ENCODE peak calls at places on chromosome 2, in seven cellular contexts. U, O, R, K, Z, F and D are unnamed samples. For H3K27me3, the result is how much of the 10 kb centered on the place peaks cover.

GRCh38 chr2:51243892-51244570 is 212.1 kb upstream of the NRXN1 start:
- DNase-seq in O (no peak), R (no peak), Z (no peak), U (no peak), F (no peak), K (no peak), D (no peak)

GRCh38 chr2:157837851-157838441 is 38.2 kb downstream of the ACVR1 start:
- DNase-seq in F (no peak), Z (peak), K (no peak), O (no peak), R (peak), U (no peak), D (no peak)

GRCh38 chr2:235230809-235231601 is 262.8 kb upstream of the AGAP1 start:
- DNase-seq in K (no peak), F (no peak), O (no peak), R (peak), U (no peak), Z (no peak), D (no peak)

GRCh38 chr2:150143087-150143536 is 344.4 kb downstream of the RND3 start:
- DNase-seq in O (no peak), Z (no peak), R (peak), F (no peak), U (no peak), K (no peak), D (peak)

GRCh38 chr2:230578106-230578505 is 134.5 kb upstream of the CAB39 start:
- DNase-seq in U (no peak), F (no peak), Z (no peak), K (no peak), O (no peak), R (no peak), D (no peak)

GRCh38 chr2:158745067-158745865 is 49.9 kb upstream of the DAPL1 start:
- DNase-seq in Z (peak), U (no peak), K (peak), R (peak), O (peak), F (no peak), D (no peak)

GRCh38 chr2:158297606-158298005 is 158.9 kb downstream of the CCDC148 start:
- DNase-seq in O (no peak), Z (no peak), K (no peak), R (peak), U (no peak), F (no peak), D (peak)

GRCh38 chr2:45705233-45705632 is 53.8 kb downstream of the PRKCE start:
- DNase-seq in U (no peak), F (no peak), R (no peak), O (no peak), K (no peak), Z (no peak), D (no peak)

GRCh38 chr2:55827855-55828254 is 95.7 kb downstream of the EFEMP1 start:
- DNase-seq in K (no peak), F (no peak), U (no peak), Z (no peak), O (no peak), R (no peak), D (no peak)

GRCh38 chr2:188607501-188607900 is 315.8 kb downstream of the GULP1 start:
- DNase-seq in K (no peak), R (peak), F (no peak), O (no peak), Z (no peak), U (no peak), D (no peak)

GRCh38 chr2:30566675-30567074 is 119.6 kb downstream of the LCLAT1 start:
- DNase-seq in K (no peak), U (no peak), Z (no peak), F (no peak), O (no peak), R (no peak), D (no peak)

GRCh38 chr2:206708286-206708685 is 9.9 kb downstream of the DYTN start:
- DNase-seq in U (no peak), R (no peak), Z (no peak), K (no peak), O (no peak), F (no peak), D (no peak)

GRCh38 chr2:133977385-133977784 is 276.5 kb upstream of the MGAT5 start:
- DNase-seq in O (no peak), F (no peak), K (no peak), Z (no peak), U (no peak), R (no peak), D (no peak)

GRCh38 chr2:164145093-164145987 is 409.5 kb upstream of the FIGN start:
- DNase-seq in R (peak), Z (no peak), K (peak), F (no peak), O (no peak), U (no peak), D (peak)

GRCh38 chr2:128580988-128581848 is 262.6 kb upstream of the HS6ST1 start:
- DNase-seq in U (no peak), O (no peak), F (no peak), R (no peak), Z (no peak), K (no peak), D (no peak)

GRCh38 chr2:134401789-134402188 is 147.9 kb downstream of the MGAT5 start:
- DNase-seq in O (no peak), R (no peak), Z (no peak), K (no peak), F (no peak), U (no peak), D (no peak)

GRCh38 chr2:111106720-111107119 is 14.0 kb upstream of the BCL2L11 start:
- DNase-seq in Z (no peak), F (no peak), U (no peak), O (no peak), R (no peak), K (no peak), D (no peak)

GRCh38 chr2:219452361-219453317 is 18.0 kb downstream of the SPEG start:
- DNase-seq in K (peak), F (peak), R (peak), Z (peak), O (no peak), U (no peak), D (peak)

GRCh38 chr2:169961911-169962310 is 134.7 kb downstream of the UBR3 start:
- DNase-seq in Z (no peak), R (peak), U (no peak), O (no peak), K (peak), F (peak), D (peak)

GRCh38 chr2:10352361-10352760 is 49.7 kb downstream of the HPCAL1 start:
- DNase-seq in K (no peak), Z (no peak), R (no peak), F (no peak), O (no peak), U (no peak), D (peak)

GRCh38 chr2:47075361-47076125 is 79.6 kb downstream of the STPG4 start:
- DNase-seq in O (no peak), Z (no peak), R (no peak), K (no peak), F (no peak), U (no peak), D (no peak)

GRCh38 chr2:47077442-47078117 is 77.5 kb downstream of the STPG4 start:
- DNase-seq in U (no peak), R (no peak), Z (no peak), F (no peak), O (no peak), K (no peak), D (no peak)

GRCh38 chr2:47078541-47079482 is 76.3 kb downstream of the STPG4 start:
- DNase-seq in R (no peak), O (peak), U (no peak), F (peak), Z (no peak), K (no peak), D (no peak)

GRCh38 chr2:47076126-47076506 is 79.0 kb downstream of the STPG4 start:
- DNase-seq in K (no peak), Z (no peak), O (no peak), F (no peak), U (no peak), R (no peak), D (no peak)

GRCh38 chr2:47076586-47077441 is 78.3 kb downstream of the STPG4 start:
- DNase-seq in F (peak), R (peak), O (peak), K (peak), Z (peak), U (peak), D (peak)
- TF ChIP-seq CTCF in F (no peak), R (no peak), O (no peak), K (no peak), Z (no peak), U (no peak), D (no peak)

GRCh38 chr2:121075641-121076500 is 209.1 kb downstream of the TFCP2L1 start:
- DNase-seq in U (no peak), K (no peak), R (peak), O (no peak), Z (no peak), F (no peak), D (no peak)

GRCh38 chr2:121076885-121077549 is 208.0 kb downstream of the TFCP2L1 start:
- DNase-seq in K (no peak), Z (peak), F (peak), R (peak), O (peak), U (no peak), D (peak)

GRCh38 chr2:121075006-121075545 is 209.9 kb downstream of the TFCP2L1 start:
- DNase-seq in K (peak), O (no peak), Z (peak), F (no peak), R (peak), U (peak), D (peak)

GRCh38 chr2:121074322-121074932 is 210.6 kb downstream of the TFCP2L1 start:
- DNase-seq in F (no peak), O (no peak), K (no peak), Z (no peak), U (no peak), R (peak), D (no peak)

GRCh38 chr2:121076501-121076820 is 208.5 kb downstream of the TFCP2L1 start:
- DNase-seq in O (no peak), R (no peak), Z (no peak), F (no peak), K (no peak), U (no peak), D (no peak)
- H3K27me3 ChIP-seq in O (under half), R (under half), Z (under half), F (under half), K (under half), U (under half), D (under half)

DNA sequence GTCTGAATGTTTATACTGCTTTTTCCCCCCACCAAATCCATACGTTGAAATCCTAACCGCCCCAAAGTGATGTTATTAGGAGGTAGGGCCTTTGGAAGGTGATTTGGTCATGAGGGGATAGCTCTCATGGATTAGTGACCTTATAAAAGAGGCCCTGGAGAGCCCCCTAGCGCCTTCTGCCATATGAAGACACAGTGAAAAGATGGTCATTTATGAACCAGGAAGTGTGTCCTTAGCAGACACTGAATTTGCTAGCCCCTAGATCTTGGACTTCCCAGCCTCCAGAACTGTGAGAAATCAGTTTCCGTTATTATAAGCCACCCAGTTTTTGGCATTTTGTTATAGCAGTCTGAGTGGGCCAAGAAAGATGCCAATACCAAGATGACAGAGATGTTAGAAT is 7.2 kb upstream of the TSN start:
- DNase-seq in F (no peak), Z (no peak), O (no peak), R (peak), K (peak), U (no peak), D (peak)
- TF ChIP-seq CTCF in F (no peak), Z (no peak), O (no peak), R (peak), K (peak), U (no peak), D (peak)

DNA sequence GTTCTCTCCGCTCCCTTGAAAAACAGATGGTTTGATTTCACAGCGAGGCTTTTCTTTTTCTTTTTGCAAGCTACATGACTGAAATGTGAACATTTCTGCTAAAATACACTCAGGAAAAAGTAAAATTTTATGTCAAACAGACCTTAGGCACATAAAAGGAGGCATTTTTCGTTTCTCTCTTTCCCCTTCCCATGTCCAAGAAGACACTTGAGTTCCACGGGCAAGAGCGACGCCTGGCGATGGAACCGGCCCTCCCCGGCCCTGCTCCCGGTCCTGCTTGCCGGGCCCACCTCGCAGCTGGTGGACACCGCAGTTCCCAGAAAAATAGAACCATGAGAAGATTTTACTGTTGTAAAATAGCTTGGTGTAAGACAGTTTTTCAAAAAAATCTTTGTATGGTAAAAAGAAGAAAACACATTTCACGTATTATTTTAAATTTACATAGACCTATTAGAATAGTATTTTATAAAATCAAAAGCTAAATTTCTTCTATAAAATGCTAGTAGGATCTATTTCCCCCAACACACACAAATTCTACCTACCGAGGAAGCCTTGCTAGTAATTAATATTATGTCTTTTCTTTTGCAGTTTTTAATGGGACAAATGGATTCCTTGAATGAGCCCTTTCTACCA is 2.3 kb upstream of the ALKAL2 start:
- DNase-seq in Z (peak), R (peak), K (peak), F (peak), U (peak), O (peak), D (peak)
- H3K27me3 ChIP-seq in Z (half or more), R (under half), K (under half), F (under half), U (under half), O (under half), D (half or more)

DNA sequence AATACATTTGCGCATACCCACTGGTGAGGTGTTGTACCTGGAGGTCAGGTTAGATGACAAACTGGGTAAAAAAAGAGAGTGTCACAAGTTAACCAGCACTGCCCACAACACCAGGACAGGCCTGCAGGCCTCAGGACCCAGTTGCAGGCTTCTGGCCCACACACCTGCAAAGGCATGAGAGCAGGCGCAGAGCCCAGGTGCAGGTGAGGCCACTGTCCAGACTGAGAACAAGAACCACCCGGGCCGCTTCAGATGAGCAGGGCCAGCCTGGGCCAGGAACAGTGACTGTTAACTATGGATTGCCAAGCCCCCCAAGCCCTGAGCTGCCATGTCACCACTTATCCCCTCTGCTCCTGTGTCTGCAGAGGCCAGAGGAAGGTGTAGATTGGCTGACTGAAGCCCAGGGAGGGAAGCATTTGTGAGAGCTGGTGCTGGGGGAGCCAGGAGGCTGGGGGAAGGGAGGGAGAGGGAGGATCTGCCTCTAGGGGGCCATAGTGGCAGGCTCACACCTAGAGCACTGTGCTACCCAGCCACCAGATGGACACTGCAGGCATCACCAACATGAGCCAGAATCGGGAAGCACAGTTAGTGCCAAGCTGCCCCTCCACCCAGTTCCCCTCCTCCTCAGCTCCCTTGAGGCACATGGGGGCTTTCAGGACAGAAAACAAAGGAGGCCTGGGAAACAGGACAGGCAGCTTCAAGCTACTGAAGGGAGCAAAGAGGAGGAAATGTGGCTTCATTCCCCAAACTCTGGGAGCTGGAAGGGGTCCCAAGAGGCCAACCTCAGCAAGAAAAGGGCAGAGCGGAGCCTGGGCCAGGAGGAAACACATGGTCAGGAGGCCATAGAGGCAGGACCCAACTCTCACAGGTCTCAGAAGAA is 35.4 kb downstream of the SFXN5 start:
- DNase-seq in U (no peak), R (no peak), F (no peak), Z (no peak), K (no peak), O (no peak), D (no peak)
- TF ChIP-seq CTCF in U (no peak), R (no peak), F (no peak), Z (no peak), K (peak), O (no peak), D (peak)

DNA sequence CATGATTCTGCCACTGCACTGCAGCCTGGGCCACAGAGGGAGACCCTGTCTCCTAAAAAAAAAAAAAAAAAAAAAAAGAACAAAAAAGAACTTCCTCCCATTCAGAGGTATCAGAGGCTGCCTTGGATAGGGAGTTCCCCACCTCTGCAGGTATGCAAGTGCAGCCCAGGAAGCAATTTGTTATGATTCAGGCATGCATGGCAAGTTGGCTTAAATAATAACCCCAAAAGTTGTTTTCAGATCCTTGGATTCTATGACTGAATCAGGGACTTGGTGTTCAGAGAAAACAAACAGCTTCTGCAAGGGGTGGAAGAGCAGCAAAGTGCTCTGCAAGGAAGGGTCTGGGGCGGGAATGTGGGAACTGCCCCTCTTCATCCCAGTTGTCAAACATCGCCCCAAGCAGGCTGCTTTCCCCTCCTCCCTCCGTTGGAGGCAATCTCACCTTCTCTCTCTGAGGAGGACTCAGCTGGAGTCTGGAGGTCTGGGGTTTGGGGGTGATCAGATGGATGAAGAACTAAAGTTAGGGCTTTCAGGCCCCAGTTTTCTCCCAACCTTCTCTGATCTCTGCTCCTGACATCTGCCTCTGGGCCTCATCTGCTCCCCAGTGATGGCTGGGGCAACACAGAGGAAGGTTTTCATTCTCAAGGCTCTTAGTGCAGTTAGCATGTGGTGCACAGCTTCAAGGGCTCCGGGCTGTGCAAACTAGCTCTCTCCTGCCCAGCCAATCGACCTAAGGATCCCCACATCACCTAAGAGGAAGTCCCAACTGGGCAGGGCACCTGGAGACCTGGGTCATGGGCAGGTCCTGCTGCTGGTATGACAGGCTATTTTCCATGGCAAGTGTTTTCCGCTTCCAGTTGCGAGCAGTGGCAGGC is 3.5 kb upstream of the GDF7 start:
- DNase-seq in F (peak), Z (no peak), O (no peak), U (no peak), R (no peak), K (no peak), D (no peak)
- H3K27me3 ChIP-seq in F (half or more), Z (half or more), O (half or more), U (under half), R (half or more), K (half or more), D (half or more)

DNA sequence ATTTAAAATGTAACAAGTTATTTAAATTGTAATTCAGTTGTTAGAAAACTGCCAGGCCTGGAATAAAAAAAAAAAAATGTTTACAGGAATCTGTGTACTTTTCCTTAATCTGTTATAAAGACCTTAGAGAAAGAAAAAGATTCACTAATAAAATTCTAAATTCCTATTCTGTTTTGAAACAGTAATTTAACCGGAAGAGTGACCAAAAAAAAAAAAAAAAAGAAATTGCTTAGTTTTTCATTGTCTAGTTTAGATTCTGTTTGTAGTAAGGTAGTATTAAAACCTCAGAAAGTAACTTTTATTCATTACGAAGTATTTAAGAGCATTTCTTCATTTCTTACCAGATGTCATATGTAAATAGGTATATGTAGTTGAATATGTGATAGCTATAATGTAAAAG is 2.5 kb downstream of the REL start:
- DNase-seq in U (no peak), O (no peak), R (no peak), Z (no peak), K (no peak), F (no peak), D (no peak)
- TF ChIP-seq CTCF in U (no peak), O (no peak), R (no peak), Z (no peak), K (no peak), F (no peak), D (no peak)

DNA sequence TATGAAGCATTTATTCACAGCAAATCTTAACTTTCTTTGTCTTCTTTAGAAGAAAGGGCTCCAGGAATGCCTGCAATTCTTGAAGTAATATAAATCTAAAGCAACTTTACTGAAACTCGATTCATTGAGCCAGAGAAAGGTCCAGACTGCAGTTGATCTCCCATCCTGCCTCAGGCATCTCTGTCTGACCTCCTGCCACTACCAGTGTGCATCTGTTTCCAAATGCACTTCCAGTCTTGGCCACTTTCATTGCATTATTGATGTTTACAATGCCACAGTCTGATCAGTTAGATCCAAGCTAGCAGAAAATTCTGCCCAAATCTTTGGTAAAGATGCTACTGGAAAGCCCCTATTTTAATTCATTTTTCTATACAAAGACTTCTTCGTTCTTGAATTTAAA is 158.0 kb downstream of the RAPGEF4 start:
- DNase-seq in K (no peak), R (no peak), F (no peak), Z (no peak), U (no peak), O (no peak), D (no peak)
- H3K27me3 ChIP-seq in K (under half), R (under half), F (under half), Z (half or more), U (under half), O (under half), D (under half)